ENCODE peak calls at places on chromosomes 6 and 20, in nine cellular contexts. H, X, O, L, C, G, K, P and Y are unnamed samples.

GRCh38 chr20:38649275-38649891 is 47.8 kb downstream of the ARHGAP40 start:
- DNase-seq in O (no peak), X (peak; percentile 33), G (peak; percentile 84), K (peak; percentile 46), C (no peak), H (no peak), P (no peak), L (peak; percentile 46), Y (no peak)

GRCh38 chr6:26394289-26394688 is 7.8 kb upstream of the BTN3A1 start:
- DNase-seq in G (no peak), X (no peak), H (no peak), C (no peak), P (no peak), K (peak; percentile 87), L (peak; percentile 55), O (no peak), Y (peak; percentile 82)

GRCh38 chr6:41536884-41537347 is 9.3 kb upstream of the FOXP4 start:
- DNase-seq in O (no peak), L (no peak), C (peak; percentile 80), P (no peak), H (peak; percentile 84), G (peak; percentile 92), X (no peak), K (no peak), Y (peak; percentile 83)

GRCh38 chr6:38110407-38111025 is 291.0 kb downstream of the ZFAND3 start:
- DNase-seq in K (no peak), G (peak; percentile 98), X (no peak), H (no peak), L (no peak), C (peak; percentile 42), O (no peak), P (no peak), Y (no peak)

GRCh38 chr6:170553686-170554085 is 483 bp upstream of the TBP start:
- DNase-seq in K (peak; percentile 47), O (no peak), G (no peak), L (no peak), H (no peak), X (no peak), P (no peak), C (peak; percentile 89), Y (no peak)

GRCh38 chr20:13990465-13990864 is at the start of gene SEL1L2:
- DNase-seq in G (peak; percentile 61), L (no peak), H (no peak), P (no peak), K (no peak), O (no peak), C (no peak), X (no peak), Y (no peak)

GRCh38 chr20:64057628-64058498 is 5.1 kb upstream of the TCEA2 start:
- DNase-seq in H (peak; percentile 87), X (peak; percentile 88), O (peak; percentile 35), P (peak; percentile 84), K (peak; percentile 79), G (peak; percentile 81), C (no peak), L (peak; percentile 69), Y (peak; percentile 59)

GRCh38 chr20:38109025-38109541 is 56.0 kb downstream of the TGM2 start:
- DNase-seq in K (peak; percentile 84), L (no peak), P (no peak), H (no peak), G (no peak), C (no peak), O (no peak), X (no peak), Y (no peak)

GRCh38 chr6:133548409-133548808 is 307.3 kb downstream of the EYA4 start:
- DNase-seq in P (no peak), O (no peak), X (no peak), L (peak; percentile 73), H (no peak), G (peak; percentile 47), K (peak; percentile 71), C (no peak), Y (no peak)